ENCODE peak calls at places on chromosomes 3 and 15, in five cellular contexts. Z is heart right ventricle, I is PC-9, Y is hepatocyte, G is K562. O is an unnamed sample.
A peak's percentile ranks its signal among the peaks of the same experiment; 100 is the strongest.

GRCh38 chr3:3134750-3135448 is 8.2 kb downstream of the TRNT1 start:
- DNase-seq in Z (no peak), I (no peak), Y (no peak), G (no peak), O (no peak)

GRCh38 chr3:15647629-15648167 is 46.2 kb downstream of the BTD start:
- DNase-seq in Z (peak; percentile 32), I (peak; percentile 64), Y (no peak), G (no peak), O (no peak)

GRCh38 chr3:183192650-183193300 is 30.2 kb upstream of the LAMP3 start:
- DNase-seq in Z (no peak), I (peak; percentile 57), Y (no peak), G (no peak), O (no peak)

GRCh38 chr15:65804252-65804931 is 12.3 kb upstream of the DENND4A start:
- DNase-seq in Z (no peak), I (no peak), Y (peak; percentile 29), G (no peak), O (no peak)

GRCh38 chr3:134057006-134057832 is 27.5 kb upstream of the SLCO2A1 start:
- DNase-seq in Z (no peak), I (no peak), Y (no peak), G (no peak), O (no peak)

GRCh38 chr3:50303038-50303815 is at the start of gene HYAL1:
- DNase-seq in Z (peak; percentile 91), I (no peak), Y (peak; percentile 66), G (peak; percentile 83), O (peak; percentile 94)

GRCh38 chr15:66573719-66574641 is 8.2 kb upstream of the LCTL start:
- DNase-seq in Z (no peak), I (no peak), Y (no peak), G (no peak), O (no peak)

GRCh38 chr15:71575474-71576045 is 234.8 kb upstream of the NR2E3 start:
- DNase-seq in Z (no peak), I (no peak), Y (no peak), G (no peak), O (no peak)

GRCh38 chr15:70501849-70502248 is 261.5 kb downstream of the UACA start:
- DNase-seq in Z (no peak), I (no peak), Y (no peak), G (no peak), O (no peak)

GRCh38 chr15:34481370-34481769 is 43.8 kb upstream of the GOLGA8A start:
- DNase-seq in Z (no peak), I (no peak), Y (no peak), G (no peak), O (no peak)

GRCh38 chr3:10716964-10717363 is 99.1 kb upstream of the SLC6A11 start:
- DNase-seq in Z (no peak), I (no peak), Y (no peak), G (no peak), O (no peak)

GRCh38 chr3:155919728-155920127 is 49.3 kb downstream of the GMPS start:
- DNase-seq in Z (no peak), I (no peak), Y (no peak), G (no peak), O (no peak)

GRCh38 chr3:11566916-11567315 is 76.8 kb downstream of the VGLL4 start:
- DNase-seq in Z (no peak), I (no peak), Y (no peak), G (peak; percentile 71), O (peak; percentile 58)

GRCh38 chr3:4582634-4583033 is 89.5 kb downstream of the ITPR1 start:
- DNase-seq in Z (no peak), I (no peak), Y (no peak), G (no peak), O (no peak)

GRCh38 chr3:151774235-151774634 is 39.7 kb upstream of the AADAC start:
- DNase-seq in Z (no peak), I (no peak), Y (no peak), G (no peak), O (no peak)

GRCh38 chr15:45254405-45255293 is 2.6 kb downstream of the SLC28A2 start:
- DNase-seq in Z (no peak), I (no peak), Y (peak; percentile 32), G (no peak), O (no peak)

GRCh38 chr3:129182390-129183180 is 1.1 kb downstream of the CNBP start:
- DNase-seq in Z (no peak), I (no peak), Y (no peak), G (no peak), O (no peak)

DNA sequence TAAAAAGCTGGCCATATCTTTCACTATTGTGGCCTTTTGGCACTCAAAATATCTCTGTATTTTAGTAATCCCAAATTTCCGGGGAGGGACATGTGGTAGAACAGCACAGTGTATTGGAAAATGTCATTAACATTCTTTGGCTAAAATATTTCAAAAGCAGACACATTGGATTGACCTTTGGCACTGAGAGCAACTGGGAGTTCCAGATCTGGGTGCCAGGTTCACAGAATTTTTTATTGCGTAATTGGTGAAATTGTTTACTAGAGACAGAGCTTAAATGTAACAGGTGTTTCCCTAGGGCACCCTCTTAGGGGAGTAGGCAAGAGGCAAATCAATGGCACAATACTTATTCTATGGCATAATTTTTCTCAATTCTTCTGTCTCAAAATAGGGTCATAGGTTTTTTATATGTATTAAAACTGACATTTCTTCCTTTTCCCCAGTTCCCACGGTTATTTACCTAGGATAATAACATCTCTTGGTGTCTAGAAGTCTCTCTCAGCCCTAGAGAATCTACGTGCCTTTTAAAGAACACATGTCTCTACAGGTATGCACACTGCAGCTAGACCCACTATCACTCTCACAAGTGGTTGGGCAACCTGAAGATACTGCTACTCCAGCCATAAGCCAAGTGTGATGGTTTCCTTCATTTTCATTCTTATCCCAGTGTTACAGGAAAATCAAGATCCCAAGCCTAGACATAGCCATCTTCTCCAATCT is 10.6 kb downstream of the RBMS3 start:
- DNase-seq in Z (no peak), I (no peak), Y (no peak), G (no peak), O (no peak)
- H3K27ac ChIP-seq in Z (no peak overlapping the region), I (no peak overlapping the region), Y (no peak overlapping the region), G (no peak overlapping the region), O (no peak overlapping the region)

GRCh38 chr3:59831394-59831793 is 781.6 kb upstream of the CFAP20DC start:
- DNase-seq in Z (no peak), I (no peak), Y (no peak), G (no peak), O (no peak)
- H3K9me3 ChIP-seq in Z (no peaks in the 10 kb centered on the region), I (no peaks in the 10 kb centered on the region), Y (no peaks in the 10 kb centered on the region), G (no peaks in the 10 kb centered on the region), O (no peaks in the 10 kb centered on the region)

GRCh38 chr3:20040476-20041196 is 390 bp downstream of the KAT2B start:
- DNase-seq in Z (peak; percentile 79), I (no peak), Y (peak; percentile 90), G (peak; percentile 89), O (peak; percentile 85)
- TF ChIP-seq CTCF in Z (no peak), I (no peak), Y (peak; percentile 26), G (no peak), O (no peak)

DNA sequence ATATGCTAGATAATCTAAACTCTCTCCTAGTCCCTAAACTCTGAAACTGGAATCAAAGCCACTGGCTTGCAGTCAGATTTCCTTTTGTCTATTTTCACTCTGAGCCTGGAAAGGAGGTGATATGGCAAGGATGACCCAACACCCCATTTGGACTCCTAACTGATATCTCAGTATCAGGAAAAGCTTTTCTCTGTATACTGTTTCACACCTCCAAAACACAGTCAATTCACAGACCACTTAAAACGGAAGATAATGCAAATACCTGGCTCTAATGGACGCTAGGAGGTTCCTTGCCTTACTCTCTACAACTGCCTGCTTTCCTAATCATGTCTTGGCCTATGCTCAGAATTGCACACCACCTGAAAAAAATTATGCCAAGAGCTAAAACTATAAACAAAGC is 31.4 kb downstream of the SPATA12 start:
- DNase-seq in Z (no peak), I (no peak), Y (no peak), G (no peak), O (no peak)
- H3K27ac ChIP-seq in Z (no peak overlapping the region), I (no peak overlapping the region), Y (peak overlapping the region; percentile 10), G (no peak overlapping the region), O (no peak overlapping the region)

GRCh38 chr15:100520132-100520921 is 8.4 kb downstream of the CERS3 start:
- DNase-seq in Z (no peak), I (no peak), Y (no peak), G (no peak), O (no peak)
- H3K9me3 ChIP-seq in Z (no peaks in the 10 kb centered on the region), I (no peaks in the 10 kb centered on the region), Y (no peaks in the 10 kb centered on the region), G (no peaks in the 10 kb centered on the region), O (no peaks in the 10 kb centered on the region)

GRCh38 chr3:29280675-29281264 is at the start of gene RBMS3:
- DNase-seq in Z (peak; percentile 93), I (no peak), Y (peak; percentile 91), G (no peak), O (peak; percentile 70)
- TF ChIP-seq CTCF in Z (peak; percentile 52), I (peak; percentile 27), Y (peak; percentile 55), G (no peak), O (no peak)

GRCh38 chr3:172138792-172139507 is 99.6 kb downstream of the FNDC3B start:
- DNase-seq in Z (peak; percentile 68), I (peak; percentile 77), Y (peak; percentile 49), G (peak; percentile 44), O (no peak)
- H3K27ac ChIP-seq in Z (peak overlapping the region; percentile 71), I (peak overlapping the region; percentile 86), Y (peak overlapping the region; percentile 89), G (peak overlapping the region; percentile 68), O (no peak overlapping the region)

O was measured in WERI-Rb-1.